ENCODE peak calls at places on chromosomes 4 and X, in six cellular contexts. B, R, M, E, V and N are unnamed samples.

GRCh38 chr4:6031831-6032230 is 13.6 kb upstream of the C4orf50 start:
- DNase-seq in E (no peak), V (no peak), R (no peak), B (no peak), M (no peak), N (no peak)

GRCh38 chr4:138110815-138111214 is 131.3 kb downstream of the SLC7A11 start:
- DNase-seq in V (peak), B (no peak), R (no peak), E (no peak), M (no peak), N (no peak)

GRCh38 chr4:118740869-118741268 is 55.7 kb downstream of the METTL14 start:
- DNase-seq in M (no peak), B (peak), V (peak), E (peak), R (no peak), N (no peak)

GRCh38 chrX:8284131-8284530 is 113.1 kb upstream of the VCX2 start:
- DNase-seq in E (no peak), R (no peak), M (no peak), B (no peak), V (no peak), N (no peak)

GRCh38 chr4:139229534-139230039 is 50.4 kb downstream of the MGARP start:
- DNase-seq in R (no peak), E (peak), V (peak), M (peak), B (peak), N (no peak)

GRCh38 chr4:3314706-3315260 is 22.0 kb downstream of the RGS12 start:
- DNase-seq in M (no peak), B (no peak), E (no peak), V (no peak), R (no peak), N (no peak)

GRCh38 chr4:41939016-41939623 is 3.9 kb downstream of the TMEM33 start:
- DNase-seq in B (no peak), E (no peak), M (no peak), R (no peak), V (peak), N (peak)

GRCh38 chr4:39825741-39826231 is 127.8 kb downstream of the UBE2K start:
- DNase-seq in R (no peak), M (no peak), V (peak), E (no peak), B (peak), N (no peak)

GRCh38 chrX:41922125-41922521 is 1.2 kb downstream of the CASK start:
- DNase-seq in V (peak), M (no peak), B (peak), E (peak), R (no peak), N (no peak)

GRCh38 chr4:145034727-145035211 is 63.2 kb downstream of the ANAPC10 start:
- DNase-seq in V (peak), M (no peak), B (peak), R (no peak), E (no peak), N (no peak)

GRCh38 chr4:185587444-185588161 is 52.3 kb upstream of the PDLIM3 start:
- DNase-seq in E (peak), R (peak), M (peak), V (no peak), B (no peak), N (no peak)

GRCh38 chr4:2261110-2261852 is 628 bp downstream of the MXD4 start:
- DNase-seq in B (peak), E (peak), M (peak), V (peak), R (peak), N (peak)

GRCh38 chrX:21638311-21638710 is 19.8 kb downstream of the KLHL34 start:
- DNase-seq in R (no peak), M (no peak), B (no peak), E (no peak), V (no peak), N (no peak)

GRCh38 chr4:20195071-20195885 is 56.4 kb upstream of the SLIT2 start:
- DNase-seq in B (peak), M (no peak), R (no peak), E (no peak), V (peak), N (no peak)

GRCh38 chr4:37388672-37389368 is 144.3 kb downstream of the NWD2 start:
- DNase-seq in R (no peak), M (no peak), E (no peak), B (no peak), V (peak), N (no peak)

GRCh38 chr4:37381040-37381668 is 136.6 kb downstream of the NWD2 start:
- DNase-seq in R (no peak), M (no peak), E (no peak), V (no peak), B (no peak), N (no peak)

GRCh38 chr4:37385424-37385823 is 140.9 kb downstream of the NWD2 start:
- DNase-seq in R (no peak), E (no peak), B (no peak), V (no peak), M (no peak), N (no peak)

GRCh38 chr4:37389369-37389765 is 144.8 kb downstream of the NWD2 start:
- DNase-seq in E (no peak), V (no peak), R (no peak), M (no peak), B (no peak), N (no peak)

DNA sequence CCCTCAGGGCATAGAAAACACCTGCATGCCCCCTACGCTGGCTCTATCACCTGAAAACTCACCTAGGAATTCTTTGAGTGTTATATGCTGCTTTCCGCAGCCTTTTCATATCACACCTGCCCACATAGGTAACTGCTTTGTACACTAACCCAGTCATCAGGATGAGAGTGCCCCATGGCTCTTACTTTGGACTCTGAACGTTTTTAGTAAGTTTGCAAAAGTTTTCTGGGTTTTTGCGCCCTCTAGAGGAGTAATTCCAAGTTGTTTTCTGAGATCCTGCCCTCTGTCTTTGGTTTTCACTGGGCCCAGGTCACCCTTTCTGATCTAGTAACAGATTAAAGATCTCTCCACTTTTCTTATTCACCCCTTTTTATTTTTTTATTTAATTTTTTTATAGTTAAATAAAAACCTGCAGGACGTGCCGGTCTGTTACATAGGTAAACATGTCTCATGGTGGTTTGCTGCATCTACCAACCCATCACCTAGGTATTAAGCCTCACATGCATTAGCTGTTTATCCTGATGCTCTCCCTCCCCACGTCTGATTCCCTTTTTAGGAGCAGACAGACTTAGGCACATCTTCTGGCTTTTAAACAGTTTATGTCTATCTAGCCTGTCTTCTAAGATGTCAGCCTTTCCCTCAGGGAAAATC is 139.2 kb downstream of the NWD2 start:
- DNase-seq in V (peak), R (no peak), M (peak), B (peak), E (peak), N (no peak)
- TF ChIP-seq CTCF in V (peak), R (no peak), M (peak), B (peak), E (peak), N (peak)

DNA sequence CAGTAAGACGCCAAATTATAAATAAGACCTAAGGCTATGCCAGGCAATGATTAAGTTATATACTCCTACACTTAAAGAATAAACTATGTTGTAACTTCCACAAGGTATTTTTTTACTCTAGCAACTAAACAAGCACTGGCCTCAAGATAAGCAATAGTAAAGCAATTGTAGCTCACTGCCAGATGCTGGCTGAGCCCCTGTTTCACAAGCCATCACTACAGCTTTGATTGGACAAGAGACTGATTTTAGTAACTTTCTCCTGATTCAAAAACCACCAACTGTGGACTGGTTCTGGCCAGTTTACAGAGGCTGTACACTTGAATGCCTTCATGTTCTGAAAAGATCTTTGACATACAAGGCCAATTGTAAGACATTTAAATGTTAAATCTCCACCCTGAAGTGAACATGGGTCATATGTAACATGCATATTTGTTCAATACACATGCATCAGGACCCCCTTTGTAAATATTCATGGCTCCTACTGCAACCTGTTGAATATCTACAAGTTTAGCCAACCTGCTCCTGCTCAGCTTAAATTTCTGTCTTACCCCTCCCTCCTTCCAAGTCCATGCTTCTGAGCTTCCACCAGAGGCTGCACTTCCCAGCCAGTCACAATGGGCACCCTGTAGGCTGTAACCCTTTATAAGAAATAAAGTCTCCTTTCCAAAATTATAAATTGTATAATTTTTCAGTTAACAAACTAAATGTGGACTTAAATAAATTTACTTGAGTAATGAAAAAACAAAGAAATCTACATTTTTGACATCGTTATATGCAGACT is 423.6 kb downstream of the ANKRD50 start:
- DNase-seq in M (no peak), B (no peak), R (no peak), V (peak), E (no peak), N (no peak)
- TF ChIP-seq CTCF in M (no peak), B (no peak), R (no peak), V (no peak), E (no peak), N (no peak)

GRCh38 chr4:56211202-56211601 is 176.1 kb downstream of the AASDH start:
- DNase-seq in V (no peak), R (no peak), B (no peak), E (no peak), M (no peak), N (no peak)
- TF ChIP-seq CTCF in V (no peak), R (no peak), B (no peak), E (no peak), M (no peak), N (no peak)

GRCh38 chr4:773214-773613 is 52.7 kb downstream of the CPLX1 start:
- DNase-seq in M (no peak), E (no peak), R (no peak), V (no peak), B (no peak), N (no peak)
- TF ChIP-seq CTCF in M (no peak), E (no peak), R (no peak), V (no peak), B (no peak), N (no peak)

GRCh38 chrX:151155234-151155633 is 21.1 kb upstream of the GPR50 start:
- DNase-seq in R (no peak), M (no peak), E (no peak), V (no peak), B (no peak), N (no peak)

GRCh38 chrX:151151668-151152267 is 24.6 kb upstream of the GPR50 start:
- DNase-seq in R (no peak), V (peak), M (peak), B (peak), E (peak), N (no peak)

DNA sequence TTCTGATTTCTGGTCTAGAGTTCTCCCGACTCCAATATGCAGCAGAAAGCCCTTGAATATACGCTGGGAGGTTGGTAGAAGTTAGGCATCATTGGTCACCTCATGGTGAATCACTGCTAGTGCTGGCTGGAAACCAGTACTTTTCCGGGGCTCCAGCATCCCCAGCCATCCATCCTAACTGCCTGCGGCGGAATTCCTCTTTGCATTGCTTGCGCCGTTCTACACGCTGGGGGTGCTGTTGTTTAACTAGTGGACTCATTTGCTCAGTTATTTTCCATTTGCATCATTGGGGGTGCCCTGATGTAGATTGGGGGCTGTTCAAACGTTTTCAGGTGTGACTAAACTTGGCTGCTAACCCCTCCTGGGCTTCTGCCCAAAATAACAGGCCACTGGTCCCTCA is 23.3 kb upstream of the GPR50 start:
- DNase-seq in B (peak), E (no peak), V (peak), R (no peak), M (no peak), N (no peak)
- TF ChIP-seq CTCF in B (peak), E (no peak), V (peak), R (no peak), M (no peak), N (no peak)

GRCh38 chr4:113394730-113395530 is 345.5 kb downstream of the ANK2 start:
- DNase-seq in B (peak), E (peak), M (peak), R (no peak), V (peak), N (no peak)
- TF ChIP-seq CTCF in B (peak), E (peak), M (peak), R (peak), V (peak), N (peak)

DNA sequence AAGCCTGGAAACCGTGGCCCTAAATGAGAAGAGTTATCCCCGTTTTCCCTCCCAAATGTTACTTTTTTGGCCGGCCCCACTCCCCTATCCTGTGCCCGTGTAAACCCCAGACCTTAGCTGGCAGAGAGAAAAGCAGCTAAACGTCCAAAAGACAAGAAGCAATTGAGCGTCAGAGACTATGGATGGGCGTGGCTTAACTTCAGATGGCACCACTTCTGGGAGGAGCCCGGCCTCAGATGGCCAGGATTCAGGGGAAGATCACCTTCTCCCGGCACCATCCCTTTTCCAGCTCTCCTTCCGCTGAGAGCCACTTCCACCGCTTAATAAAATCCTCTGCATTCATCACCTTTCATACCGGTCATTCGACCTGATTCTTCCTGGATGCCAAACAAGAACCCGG is 350.1 kb upstream of the PCDH7 start:
- DNase-seq in V (no peak), R (no peak), M (no peak), B (no peak), E (no peak), N (no peak)
- TF ChIP-seq CTCF in V (no peak), R (no peak), M (no peak), B (no peak), E (no peak), N (no peak)